ENCODE peak calls at places on chromosomes 12 and 14, in nine cellular contexts. S is astrocyte of the spinal cord, C is IMR-90, H is NB4, F is HepG2, P is fibroblast of villous mesenchyme, Z is adrenal gland, R is lower lobe of right lung, K is coronary artery. D is an unnamed sample.

GRCh38 chr14:23831591-23831990 is 122.0 kb upstream of the DHRS4 start:
- DNase-seq in S (no peak), C (no peak), H (peak; percentile 91), F (no peak), P (no peak), Z (no peak), R (peak; percentile 50), K (no peak), D (peak; percentile 3)

GRCh38 chr12:69644516-69644915 is 33.8 kb upstream of the LRRC10 start:
- DNase-seq in S (no peak), C (no peak), H (no peak), F (no peak), P (no peak), Z (no peak), R (no peak), K (no peak), D (no peak)

GRCh38 chr12:11162494-11162893 is 8.5 kb upstream of the SMIM10L1 start:
- DNase-seq in S (no peak), C (no peak), H (no peak), F (no peak), P (no peak), Z (no peak), R (no peak), K (no peak), D (peak; percentile 14)

GRCh38 chr12:51070004-51070403 is 13.4 kb downstream of the CSRNP2 start:
- DNase-seq in S (no peak), C (peak; percentile 49), H (peak; percentile 77), F (peak; percentile 50), P (peak; percentile 94), Z (no peak), R (no peak), K (no peak), D (peak; percentile 86)

GRCh38 chr14:73567951-73568885 is 795 bp upstream of the ACOT2 start:
- DNase-seq in S (peak; percentile 6), C (peak; percentile 41), H (no peak), F (peak; percentile 46), P (peak; percentile 27), Z (no peak), R (no peak), K (no peak), D (peak; percentile 43)

GRCh38 chr12:83320350-83320749 is 633.6 kb downstream of the TMTC2 start:
- DNase-seq in S (no peak), C (no peak), H (peak; percentile 52), F (no peak), P (no peak), Z (no peak), R (no peak), K (no peak), D (no peak)

GRCh38 chr14:34173916-34174315 is 223.0 kb upstream of the EGLN3 start:
- DNase-seq in S (no peak), C (no peak), H (no peak), F (no peak), P (no peak), Z (no peak), R (no peak), K (no peak), D (no peak)

GRCh38 chr12:75587340-75588106 is 76.1 kb upstream of the KRR1 start:
- DNase-seq in S (peak; percentile 35), C (peak; percentile 52), H (no peak), F (no peak), P (no peak), Z (no peak), R (no peak), K (no peak), D (peak; percentile 14)

GRCh38 chr12:60100150-60100549 is 504.3 kb downstream of the SLC16A7 start:
- DNase-seq in S (peak; percentile 9), C (peak; percentile 48), H (no peak), F (no peak), P (no peak), Z (no peak), R (no peak), K (no peak), D (peak; percentile 24)

GRCh38 chr14:23566782-23567185 is 807 bp downstream of the AP1G2 start:
- DNase-seq in S (no peak), C (no peak), H (no peak), F (no peak), P (no peak), Z (no peak), R (no peak), K (no peak), D (peak; percentile 36)

GRCh38 chr14:98943907-98944306 is 328.1 kb downstream of the BCL11B start:
- DNase-seq in S (no peak), C (no peak), H (no peak), F (no peak), P (no peak), Z (no peak), R (no peak), K (no peak), D (no peak)

GRCh38 chr12:87756111-87756510 is 273.1 kb downstream of the C12orf50 start:
- DNase-seq in S (peak; percentile 98), C (peak; percentile 99), H (peak; percentile 79), F (no peak), P (peak; percentile 91), Z (no peak), R (no peak), K (no peak), D (peak; percentile 100)

GRCh38 chr14:86430807-86431206 is 900.9 kb downstream of the FLRT2 start:
- DNase-seq in S (no peak), C (peak; percentile 44), H (no peak), F (no peak), P (no peak), Z (no peak), R (no peak), K (no peak), D (no peak)

GRCh38 chr12:19895609-19896008 is 456.3 kb downstream of the AEBP2 start:
- DNase-seq in S (peak; percentile 39), C (peak; percentile 10), H (no peak), F (no peak), P (no peak), Z (no peak), R (no peak), K (no peak), D (no peak)

GRCh38 chr12:19894049-19894448 is 454.8 kb downstream of the AEBP2 start:
- DNase-seq in S (no peak), C (peak; percentile 31), H (peak; percentile 60), F (no peak), P (no peak), Z (no peak), R (no peak), K (no peak), D (peak; percentile 67)

GRCh38 chr12:19892186-19892585 is 452.9 kb downstream of the AEBP2 start:
- DNase-seq in S (no peak), C (peak; percentile 28), H (no peak), F (no peak), P (no peak), Z (no peak), R (no peak), K (no peak), D (no peak)

GRCh38 chr12:19894803-19895202 is 455.5 kb downstream of the AEBP2 start:
- DNase-seq in S (no peak), C (peak; percentile 21), H (no peak), F (no peak), P (peak; percentile 26), Z (no peak), R (no peak), K (no peak), D (peak; percentile 65)

GRCh38 chr12:19893514-19893913 is 454.2 kb downstream of the AEBP2 start:
- DNase-seq in S (peak; percentile 52), C (peak; percentile 54), H (peak; percentile 38), F (no peak), P (peak; percentile 69), Z (no peak), R (no peak), K (no peak), D (peak; percentile 87)
- TF ChIP-seq CTCF in S (peak; percentile 43), C (peak; percentile 52), H (no peak), F (peak; percentile 41), P (peak; percentile 54), Z (no peak), R (peak; percentile 18), K (no peak), D (peak; percentile 65)

GRCh38 chr12:124675881-124676688 is 108.7 kb upstream of the NCOR2 start:
- DNase-seq in S (no peak), C (peak; percentile 71), H (peak; percentile 63), F (no peak), P (peak; percentile 60), Z (peak; percentile 81), R (no peak), K (no peak), D (peak; percentile 64)
- H3K4me3 ChIP-seq in S (no peak overlapping the region), C (no peak overlapping the region), H (no peak overlapping the region), F (no peak overlapping the region), P (no peak overlapping the region), Z (no peak overlapping the region), R (no peak overlapping the region), K (peak overlapping the region; percentile 57), D (no peak overlapping the region)

GRCh38 chr12:30988887-30989286 is 62.3 kb downstream of the TSPAN11 start:
- DNase-seq in S (no peak), C (no peak), H (no peak), F (no peak), P (no peak), Z (no peak), R (no peak), K (no peak), D (no peak)

GRCh38 chr12:30989754-30990153 is 63.2 kb downstream of the TSPAN11 start:
- DNase-seq in S (no peak), C (no peak), H (peak; percentile 47), F (peak; percentile 39), P (peak; percentile 10), Z (no peak), R (no peak), K (no peak), D (peak; percentile 24)

GRCh38 chr12:30988086-30988485 is 61.5 kb downstream of the TSPAN11 start:
- DNase-seq in S (no peak), C (no peak), H (no peak), F (no peak), P (no peak), Z (no peak), R (no peak), K (no peak), D (no peak)

GRCh38 chr12:30982413-30982812 is 55.9 kb downstream of the TSPAN11 start:
- DNase-seq in S (no peak), C (no peak), H (no peak), F (no peak), P (no peak), Z (no peak), R (no peak), K (no peak), D (no peak)

DNA sequence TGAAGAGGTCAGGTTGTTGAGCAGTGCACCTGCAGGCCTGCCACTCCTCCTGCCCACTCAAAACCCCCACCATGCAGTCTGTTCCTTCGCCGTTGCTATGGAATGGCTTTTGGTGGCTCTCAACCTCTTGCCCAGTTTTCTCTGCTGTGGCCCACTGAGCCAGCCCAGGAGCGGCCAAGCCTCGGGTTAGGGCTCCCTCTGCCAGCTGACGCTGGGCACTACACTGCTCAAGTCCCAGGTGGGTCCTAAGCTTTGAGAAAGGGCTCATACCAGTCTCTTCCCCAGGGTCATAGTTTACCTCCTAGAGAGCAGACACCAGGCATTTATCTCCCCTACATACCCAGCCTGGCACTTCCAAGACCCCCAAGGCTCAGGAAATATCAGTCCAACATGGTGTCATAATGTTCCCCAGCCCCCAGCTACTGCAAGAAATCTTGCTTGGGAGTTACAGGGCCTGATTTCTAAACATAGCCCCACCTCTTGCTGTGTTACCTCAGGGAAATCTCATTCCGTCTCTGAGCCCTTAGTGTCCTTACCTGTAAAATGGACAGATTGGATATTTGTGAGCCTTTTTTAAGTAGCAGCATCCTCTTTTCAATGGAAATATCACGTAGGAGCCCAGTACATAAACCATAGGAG is 59.4 kb downstream of the TSPAN11 start:
- DNase-seq in S (peak; percentile 61), C (peak; percentile 40), H (peak; percentile 56), F (peak; percentile 33), P (peak; percentile 48), Z (peak; percentile 50), R (peak; percentile 59), K (no peak), D (peak; percentile 78)
- TF ChIP-seq CTCF in S (peak; percentile 96), C (peak; percentile 67), H (peak; percentile 85), F (peak; percentile 83), P (peak; percentile 86), Z (peak; percentile 20), R (peak; percentile 64), K (peak; percentile 17), D (peak; percentile 99)

GRCh38 chr12:53660064-53660463 is 15.8 kb downstream of the ATP5MC2 start:
- DNase-seq in S (no peak), C (no peak), H (no peak), F (no peak), P (peak; percentile 64), Z (no peak), R (no peak), K (no peak), D (peak; percentile 24)
- H3K4me3 ChIP-seq in S (no peak overlapping the region), C (no peak overlapping the region), H (no peak overlapping the region), F (peak overlapping the region; percentile 62), P (no peak overlapping the region), Z (no peak overlapping the region), R (no peak overlapping the region), K (peak overlapping the region; percentile 36), D (no peak overlapping the region)

D was measured in choroid plexus epithelial cell.